ENCODE peak calls at places on chromosomes 16 and 17, in nine cellular contexts. X, W, Q, J, O, L, B, N and D are unnamed samples. For H3K9me3, the result is how much of the 10 kb centered on the place peaks cover.

GRCh38 chr17:2055494-2056220 is 754 bp downstream of the HIC1 start:
- DNase-seq in X (no peak), W (no peak), Q (no peak), J (no peak), O (no peak), L (peak), B (no peak), N (peak), D (no peak)

GRCh38 chr17:17425591-17425990 is 51.2 kb upstream of the MED9 start:
- DNase-seq in X (no peak), W (no peak), Q (no peak), J (no peak), O (no peak), L (no peak), B (no peak), N (no peak), D (no peak)

GRCh38 chr17:32123782-32124181 is 18.5 kb upstream of the RHOT1 start:
- DNase-seq in X (no peak), W (no peak), Q (no peak), J (no peak), O (no peak), L (no peak), B (no peak), N (no peak), D (no peak)

GRCh38 chr16:23950898-23951297 is 115.1 kb downstream of the PRKCB start:
- DNase-seq in X (no peak), W (no peak), Q (no peak), J (no peak), O (no peak), L (no peak), B (no peak), N (no peak), D (no peak)

GRCh38 chr17:42422958-42423712 is at the start of gene CAVIN1:
- DNase-seq in X (peak), W (peak), Q (peak), J (peak), O (peak), L (peak), B (peak), N (peak), D (peak)

GRCh38 chr17:9987779-9988585 is 82.9 kb upstream of the RCVRN start:
- DNase-seq in X (peak), W (peak), Q (no peak), J (no peak), O (no peak), L (no peak), B (no peak), N (peak), D (peak)

GRCh38 chr17:18158022-18158600 is 25.5 kb upstream of the ALKBH5 start:
- DNase-seq in X (peak), W (peak), Q (peak), J (peak), O (peak), L (peak), B (peak), N (peak), D (peak)

GRCh38 chr17:45427181-45427835 is 5.4 kb downstream of the ARHGAP27 start:
- DNase-seq in X (no peak), W (no peak), Q (no peak), J (no peak), O (no peak), L (no peak), B (peak), N (no peak), D (peak)

GRCh38 chr17:40290629-40291296 is 3.1 kb downstream of the CDC6 start:
- DNase-seq in X (peak), W (peak), Q (peak), J (peak), O (no peak), L (no peak), B (no peak), N (no peak), D (no peak)

GRCh38 chr17:77049440-77049839 is 91.3 kb upstream of the SEC14L1 start:
- DNase-seq in X (no peak), W (no peak), Q (no peak), J (no peak), O (no peak), L (no peak), B (peak), N (no peak), D (no peak)

GRCh38 chr17:42760652-42761581 is at the start of gene RAMP2:
- DNase-seq in X (peak), W (no peak), Q (no peak), J (no peak), O (no peak), L (no peak), B (peak), N (peak), D (no peak)

GRCh38 chr16:59370717-59371116 is 636.6 kb upstream of the GOT2 start:
- DNase-seq in X (no peak), W (no peak), Q (no peak), J (no peak), O (no peak), L (no peak), B (no peak), N (no peak), D (no peak)

GRCh38 chr16:52843386-52843785 is 209.3 kb downstream of the CHD9NB start:
- DNase-seq in X (no peak), W (no peak), Q (no peak), J (no peak), O (no peak), L (no peak), B (no peak), N (no peak), D (no peak)

GRCh38 chr17:37510056-37510455 is 20.4 kb downstream of the DUSP14 start:
- DNase-seq in X (no peak), W (no peak), Q (no peak), J (no peak), O (no peak), L (no peak), B (no peak), N (no peak), D (no peak)

GRCh38 chr17:59863607-59864006 is 29.1 kb downstream of the TUBD1 start:
- DNase-seq in X (no peak), W (no peak), Q (no peak), J (no peak), O (no peak), L (no peak), B (no peak), N (no peak), D (no peak)

GRCh38 chr17:59238904-59239303 is 18.6 kb downstream of the GDPD1 start:
- DNase-seq in X (no peak), W (no peak), Q (no peak), J (no peak), O (no peak), L (no peak), B (no peak), N (no peak), D (no peak)

GRCh38 chr17:63774141-63774981 is at the start of gene DDX42:
- DNase-seq in X (peak), W (peak), Q (peak), J (peak), O (no peak), L (peak), B (peak), N (peak), D (peak)

GRCh38 chr17:18981642-18982424 is 22.7 kb downstream of the FAM83G start:
- DNase-seq in X (peak), W (no peak), Q (peak), J (peak), O (no peak), L (peak), B (no peak), N (no peak), D (no peak)

GRCh38 chr17:81959362-81960129 is 1.4 kb downstream of the NOTUM start:
- DNase-seq in X (peak), W (peak), Q (no peak), J (peak), O (peak), L (peak), B (peak), N (peak), D (peak)

GRCh38 chr17:15463363-15463762 is 4.1 kb downstream of the CDRT4 start:
- DNase-seq in X (peak), W (peak), Q (peak), J (peak), O (no peak), L (no peak), B (peak), N (no peak), D (no peak)

GRCh38 chr17:82893779-82894178 is 54.0 kb upstream of the ZNF750 start:
- DNase-seq in X (no peak), W (no peak), Q (no peak), J (no peak), O (no peak), L (no peak), B (peak), N (no peak), D (no peak)

GRCh38 chr17:65183736-65184135 is 46.6 kb downstream of the RGS9 start:
- DNase-seq in X (peak), W (no peak), Q (peak), J (no peak), O (no peak), L (no peak), B (no peak), N (no peak), D (no peak)

GRCh38 chr17:3750926-3751325 is 27.2 kb downstream of the HASPIN start:
- DNase-seq in X (no peak), W (no peak), Q (no peak), J (no peak), O (no peak), L (no peak), B (no peak), N (no peak), D (no peak)

GRCh38 chr17:75124041-75124818 is 7.3 kb downstream of the NT5C start:
- DNase-seq in X (no peak), W (no peak), Q (peak), J (peak), O (peak), L (peak), B (no peak), N (peak), D (peak)

DNA sequence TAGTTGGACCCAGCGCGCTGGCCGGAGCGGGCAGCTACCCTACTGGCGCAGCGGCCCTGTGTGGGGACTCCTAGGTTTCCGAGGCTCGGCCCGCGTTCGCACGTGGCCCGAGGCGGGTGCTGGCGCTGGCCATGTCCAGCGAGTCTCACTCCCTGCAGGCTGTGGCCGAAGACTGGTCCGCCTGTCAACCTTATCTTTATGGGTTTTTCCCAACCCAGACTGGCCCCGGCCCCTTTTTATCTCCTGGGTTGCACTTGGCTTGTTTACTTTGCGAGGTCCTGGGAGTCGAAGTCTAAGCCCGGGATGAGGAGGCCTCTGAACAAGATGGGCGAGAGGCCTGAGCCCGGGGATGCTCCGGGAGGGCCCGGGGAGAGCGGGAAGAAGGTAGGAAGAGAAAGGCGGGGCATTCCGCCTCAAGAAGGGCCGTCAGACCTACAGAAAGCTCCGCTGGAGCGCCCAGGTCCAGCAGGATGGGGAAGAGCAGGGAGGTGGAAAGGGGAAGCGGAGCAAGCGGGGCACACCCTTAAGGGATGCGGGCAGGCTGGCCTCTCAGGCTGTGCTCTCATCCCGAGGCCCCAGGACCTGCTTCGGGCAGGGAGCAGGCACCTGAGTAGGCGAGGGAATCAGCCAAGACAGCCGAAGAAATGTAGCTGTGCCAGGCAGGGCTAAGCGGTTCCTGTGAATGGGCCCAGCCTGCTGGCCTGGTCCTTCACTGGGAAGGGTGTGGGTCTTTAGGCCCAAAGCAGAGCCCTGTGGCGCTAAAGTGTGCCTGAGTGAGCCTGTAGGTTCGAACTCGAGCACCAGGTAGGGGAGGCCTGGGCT is 2.9 kb downstream of the TBX4 start:
- DNase-seq in X (peak), W (no peak), Q (no peak), J (no peak), O (no peak), L (no peak), B (no peak), N (no peak), D (no peak)
- H3K4me3 ChIP-seq in X (peak), W (no peak), Q (no peak), J (no peak), O (no peak), L (no peak), B (no peak), N (no peak), D (peak)

GRCh38 chr16:12314786-12315185 is 338.3 kb downstream of the SNX29 start:
- DNase-seq in X (no peak), W (no peak), Q (peak), J (no peak), O (no peak), L (no peak), B (no peak), N (no peak), D (no peak)

GRCh38 chr16:12311309-12311708 is 334.8 kb downstream of the SNX29 start:
- DNase-seq in X (peak), W (peak), Q (no peak), J (no peak), O (no peak), L (no peak), B (no peak), N (no peak), D (no peak)

GRCh38 chr16:12311887-12312286 is 335.4 kb downstream of the SNX29 start:
- DNase-seq in X (no peak), W (no peak), Q (no peak), J (no peak), O (no peak), L (no peak), B (no peak), N (no peak), D (no peak)

GRCh38 chr16:12315330-12316138 is 339.0 kb downstream of the SNX29 start:
- DNase-seq in X (no peak), W (no peak), Q (no peak), J (peak), O (no peak), L (no peak), B (no peak), N (no peak), D (no peak)

DNA sequence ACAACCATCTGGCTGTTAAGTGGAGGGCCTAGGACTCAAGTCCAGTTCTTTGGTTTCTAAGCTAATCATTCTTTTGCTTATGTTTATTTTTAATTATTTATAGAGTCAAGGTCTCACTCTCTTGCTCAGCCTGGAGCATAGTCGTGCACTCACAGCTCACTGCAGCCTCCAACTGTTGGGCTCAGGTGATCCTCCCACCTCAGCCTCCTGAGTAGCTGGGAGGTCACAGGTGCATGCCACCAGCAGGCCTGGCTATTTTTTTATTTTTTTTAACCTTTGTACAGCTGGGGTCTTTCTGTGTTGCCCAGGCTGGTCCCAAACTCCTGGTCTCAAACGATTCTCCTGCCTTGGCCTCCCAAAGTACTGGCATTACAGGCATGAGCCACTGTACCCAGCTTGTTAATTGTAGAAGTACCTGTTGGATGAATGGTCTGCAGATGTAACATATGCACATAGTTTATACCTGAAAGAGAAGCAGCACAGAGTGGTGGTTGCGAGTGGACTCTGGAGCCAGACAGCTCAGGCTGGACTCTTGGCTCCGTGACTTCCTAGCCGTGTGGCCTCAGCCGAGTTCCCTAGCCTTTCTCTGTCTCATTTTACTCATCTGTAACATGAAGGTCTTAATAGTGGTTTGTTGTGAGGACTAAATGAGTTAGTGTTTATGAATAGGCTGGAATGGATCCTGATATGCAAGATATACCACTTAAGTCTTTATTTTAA is 337.5 kb downstream of the SNX29 start:
- DNase-seq in X (no peak), W (no peak), Q (no peak), J (no peak), O (no peak), L (no peak), B (no peak), N (no peak), D (no peak)
- H3K27ac ChIP-seq in X (no peak), W (no peak), Q (no peak), J (no peak), O (no peak), L (no peak), B (no peak), N (no peak), D (no peak)

DNA sequence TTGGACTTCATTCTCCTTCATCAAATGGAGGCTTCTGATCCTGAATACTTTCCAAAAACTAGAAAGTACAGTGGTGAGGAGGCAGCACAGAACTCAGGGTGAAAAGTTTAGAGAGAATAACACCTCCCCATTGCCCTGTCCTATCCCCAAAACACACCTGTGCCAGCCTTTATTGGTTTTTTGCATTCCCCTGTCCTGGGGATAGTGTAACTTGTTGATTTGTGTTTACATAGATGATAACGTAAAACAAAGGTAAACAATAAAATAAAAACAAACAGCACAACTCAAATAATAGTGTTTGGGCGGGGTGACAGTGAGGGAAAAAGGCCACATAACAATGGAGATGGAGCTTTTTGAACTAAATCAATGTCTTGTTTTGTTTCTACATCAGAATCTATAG is 1917.7 kb downstream of the TP53TG3F start:
- DNase-seq in X (no peak), W (no peak), Q (no peak), J (no peak), O (no peak), L (no peak), B (no peak), N (no peak), D (no peak)
- H3K9me3 ChIP-seq in X (under half), W (under half), Q (under half), J (under half), O (under half), L (under half), B (under half), N (under half), D (under half)

GRCh38 chr16:1708083-1708767 is 2.2 kb downstream of the MAPK8IP3 start:
- DNase-seq in X (no peak), W (no peak), Q (no peak), J (no peak), O (no peak), L (no peak), B (no peak), N (no peak), D (no peak)
- H3K4me3 ChIP-seq in X (no peak), W (no peak), Q (peak), J (no peak), O (no peak), L (no peak), B (no peak), N (no peak), D (peak)

GRCh38 chr16:593406-593805 is 3.5 kb downstream of the RAB40C start:
- DNase-seq in X (no peak), W (no peak), Q (no peak), J (peak), O (no peak), L (peak), B (no peak), N (no peak), D (peak)
- H3K27ac ChIP-seq in X (no peak), W (no peak), Q (no peak), J (peak), O (peak), L (peak), B (no peak), N (no peak), D (peak)

DNA sequence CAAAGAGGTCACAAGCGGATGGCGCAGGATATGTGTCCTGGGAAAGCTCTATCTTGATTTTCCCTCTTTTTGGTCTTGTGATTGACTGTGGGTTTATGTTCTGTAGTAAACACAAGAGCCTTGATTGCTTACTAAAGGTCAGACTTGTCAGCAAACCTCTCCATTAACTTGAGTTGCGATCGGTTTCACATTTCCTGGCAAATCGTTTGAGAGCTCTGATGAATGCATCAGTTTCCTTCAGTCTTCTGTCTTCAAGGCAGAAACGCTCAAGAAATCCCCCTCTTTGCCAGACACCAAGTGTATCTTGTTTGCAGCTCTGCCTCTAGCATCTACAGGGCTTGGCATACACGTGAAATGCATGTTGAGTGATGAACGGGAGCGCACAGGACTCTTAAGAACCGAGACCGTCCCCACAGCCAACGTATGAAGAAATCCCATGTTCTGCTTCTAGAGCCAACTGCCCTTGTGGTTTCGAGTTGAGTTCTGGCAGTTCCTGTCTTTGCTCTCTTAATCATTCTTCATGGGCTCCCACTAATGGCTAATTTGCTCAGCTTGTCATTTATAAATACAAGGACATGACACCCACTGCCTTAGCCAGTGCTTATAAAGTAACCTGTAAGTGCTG is 143.3 kb downstream of the PITPNC1 start:
- DNase-seq in X (no peak), W (peak), Q (peak), J (no peak), O (no peak), L (no peak), B (no peak), N (no peak), D (no peak)
- H3K9me3 ChIP-seq in X (under half), W (under half), Q (under half), J (under half), O (under half), L (under half), B (under half), N (under half), D (under half)

GRCh38 chr16:81403601-81404391 is 40.8 kb upstream of the CMIP start:
- DNase-seq in X (peak), W (peak), Q (peak), J (peak), O (peak), L (peak), B (peak), N (peak), D (peak)

GRCh38 chr16:81409016-81409556 is 35.5 kb upstream of the CMIP start:
- DNase-seq in X (no peak), W (no peak), Q (no peak), J (no peak), O (no peak), L (no peak), B (no peak), N (no peak), D (no peak)

GRCh38 chr16:81403208-81403600 is 41.4 kb upstream of the CMIP start:
- DNase-seq in X (no peak), W (no peak), Q (no peak), J (no peak), O (no peak), L (no peak), B (no peak), N (no peak), D (no peak)

GRCh38 chr16:81408409-81408950 is 36.1 kb upstream of the CMIP start:
- DNase-seq in X (no peak), W (no peak), Q (no peak), J (no peak), O (no peak), L (no peak), B (no peak), N (no peak), D (no peak)

DNA sequence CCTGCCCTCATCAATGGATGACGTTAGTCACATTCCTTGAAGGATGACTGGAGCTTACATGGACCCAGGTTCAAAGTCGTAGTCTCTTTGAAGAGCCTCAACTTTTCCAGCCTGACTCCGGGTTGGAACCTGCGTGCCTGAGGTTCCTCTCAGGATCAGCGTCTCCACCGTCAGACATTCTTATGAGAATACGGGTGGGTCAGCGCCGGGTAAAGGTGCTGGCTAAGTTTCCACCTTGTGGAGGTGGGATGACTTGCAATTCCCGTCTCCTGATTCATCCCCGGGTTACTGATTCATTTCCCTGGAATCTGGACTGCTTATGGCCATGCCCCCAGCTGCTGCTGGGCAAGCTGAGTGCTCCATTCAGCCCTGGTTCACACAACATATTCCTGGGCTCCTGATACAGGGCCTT is 38.9 kb upstream of the CMIP start:
- DNase-seq in X (no peak), W (no peak), Q (peak), J (peak), O (peak), L (peak), B (no peak), N (no peak), D (no peak)
- H3K4me3 ChIP-seq in X (no peak), W (no peak), Q (no peak), J (no peak), O (no peak), L (no peak), B (no peak), N (no peak), D (no peak)